ENCODE peak calls at places on chromosomes 13 and 19, in eight cellular contexts. T is ovary, H is RWPE1, S is choroid plexus epithelial cell, V is dorsolateral prefrontal cortex, L is Peyer's patch, Q is H9, G is progenitor cell of endocrine pancreas. X is an unnamed sample.

GRCh38 chr19:12871681-12872080 is 9.6 kb downstream of the DNASE2 start:
- DNase-seq in H (no peak), V (no peak), G (no peak), L (no peak), T (no peak), Q (no peak), S (no peak), X (no peak)

GRCh38 chr19:35757231-35757748 is 461 bp upstream of the HSPB6 start:
- DNase-seq in V (peak; percentile 48), L (peak; percentile 78), T (peak; percentile 95), G (no peak), H (no peak), Q (no peak), S (peak; percentile 99), X (no peak)

GRCh38 chr13:110312669-110313031 is 5.6 kb downstream of the COL4A2 start:
- DNase-seq in H (no peak), S (peak; percentile 92), Q (peak; percentile 17), T (peak; percentile 11), V (no peak), L (no peak), G (no peak), X (no peak)

GRCh38 chr13:83211301-83211700 is 671.0 kb downstream of the SLITRK1 start:
- DNase-seq in S (peak; percentile 74), Q (no peak), G (no peak), L (no peak), V (no peak), T (no peak), H (no peak), X (no peak)

GRCh38 chr19:23762548-23762883 is 3.8 kb upstream of the ZNF681 start:
- DNase-seq in G (no peak), H (no peak), T (no peak), V (no peak), L (no peak), Q (no peak), S (no peak), X (no peak)

GRCh38 chr13:48618937-48619336 is 34.8 kb upstream of the CYSLTR2 start:
- DNase-seq in Q (no peak), L (no peak), S (no peak), T (no peak), H (no peak), V (no peak), G (no peak), X (no peak)

GRCh38 chr19:18637644-18638630 is 1.1 kb downstream of the KLHL26 start:
- DNase-seq in S (no peak), V (no peak), Q (no peak), L (peak; percentile 63), G (no peak), T (no peak), H (peak; percentile 56), X (no peak)

GRCh38 chr19:30131722-30132291 is 189.8 kb downstream of the URI1 start:
- DNase-seq in S (no peak), V (no peak), T (no peak), L (no peak), Q (no peak), H (no peak), G (no peak), X (no peak)

GRCh38 chr13:114119196-114119595 is 13.2 kb downstream of the RASA3 start:
- DNase-seq in H (peak; percentile 70), S (peak; percentile 93), V (no peak), Q (peak; percentile 94), G (no peak), L (no peak), T (peak; percentile 54), X (no peak)

GRCh38 chr19:10907925-10908324 is 20.5 kb downstream of the YIPF2 start:
- DNase-seq in S (no peak), G (no peak), V (no peak), T (no peak), H (no peak), Q (peak; percentile 18), L (no peak), X (no peak)

GRCh38 chr19:18898081-18898532 is 2.1 kb upstream of the CERS1 start:
- DNase-seq in L (no peak), T (no peak), Q (no peak), V (no peak), H (no peak), G (no peak), S (no peak), X (no peak)

GRCh38 chr19:15195987-15196682 is 4.7 kb downstream of the NOTCH3 start:
- DNase-seq in Q (peak; percentile 95), S (no peak), T (peak; percentile 48), H (peak; percentile 89), G (peak; percentile 95), L (peak; percentile 83), V (no peak), X (no peak)

GRCh38 chr13:113291997-113292862 is 4.8 kb upstream of the LAMP1 start:
- DNase-seq in V (peak; percentile 36), S (peak; percentile 34), H (no peak), T (peak; percentile 32), Q (peak; percentile 32), G (no peak), L (no peak), X (no peak)

GRCh38 chr13:100721885-100722512 is 47.4 kb upstream of the TMTC4 start:
- DNase-seq in T (no peak), H (peak; percentile 53), S (peak; percentile 72), Q (peak; percentile 56), G (peak; percentile 27), L (peak; percentile 74), V (peak; percentile 52), X (no peak)

DNA sequence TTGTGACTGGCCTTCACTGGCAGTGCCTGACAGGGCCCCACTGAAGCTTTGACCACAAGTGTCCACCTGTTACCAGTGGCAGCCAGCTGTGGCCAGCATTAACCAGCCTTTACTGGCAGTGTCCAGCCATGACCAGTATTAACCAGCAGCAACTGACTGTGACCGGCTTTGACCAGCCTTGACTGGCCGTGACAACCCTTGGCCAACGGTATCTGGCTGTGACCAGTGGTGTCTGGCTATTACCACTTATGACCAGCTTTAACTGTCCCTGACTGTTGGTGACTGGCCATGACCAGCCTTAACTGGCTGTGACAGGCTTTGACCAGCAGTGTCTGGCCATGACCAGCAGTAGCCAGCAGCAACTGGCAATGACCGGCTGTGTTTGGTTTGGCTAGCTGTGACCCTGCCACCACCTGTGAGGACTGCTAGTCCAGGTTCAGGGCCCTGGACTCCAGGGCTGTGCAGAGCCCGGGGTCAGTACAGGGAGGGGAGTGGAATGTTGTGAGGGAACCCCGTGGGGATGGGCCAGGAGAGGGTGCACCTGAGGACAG is 32.2 kb downstream of the CKM start:
- DNase-seq in L (no peak), S (no peak), Q (no peak), T (no peak), H (no peak), G (no peak), V (no peak), X (no peak)
- TF ChIP-seq CTCF in L (no peak), S (no peak), Q (no peak), T (no peak), H (no peak), G (no peak), V (no peak), X (no peak)

GRCh38 chr19:40867701-40868100 is 14.3 kb downstream of the CYP2A7 start:
- DNase-seq in H (no peak), T (no peak), Q (no peak), S (no peak), V (no peak), L (no peak), G (no peak), X (no peak)

GRCh38 chr19:40858109-40858508 is 7.9 kb upstream of the CYP2A6 start:
- DNase-seq in T (no peak), L (no peak), Q (no peak), V (no peak), S (no peak), G (no peak), H (no peak), X (no peak)

GRCh38 chr19:40862785-40863184 is 12.5 kb upstream of the CYP2A6 start:
- DNase-seq in G (no peak), V (no peak), L (no peak), S (peak; percentile 14), T (no peak), Q (no peak), H (no peak), X (no peak)

DNA sequence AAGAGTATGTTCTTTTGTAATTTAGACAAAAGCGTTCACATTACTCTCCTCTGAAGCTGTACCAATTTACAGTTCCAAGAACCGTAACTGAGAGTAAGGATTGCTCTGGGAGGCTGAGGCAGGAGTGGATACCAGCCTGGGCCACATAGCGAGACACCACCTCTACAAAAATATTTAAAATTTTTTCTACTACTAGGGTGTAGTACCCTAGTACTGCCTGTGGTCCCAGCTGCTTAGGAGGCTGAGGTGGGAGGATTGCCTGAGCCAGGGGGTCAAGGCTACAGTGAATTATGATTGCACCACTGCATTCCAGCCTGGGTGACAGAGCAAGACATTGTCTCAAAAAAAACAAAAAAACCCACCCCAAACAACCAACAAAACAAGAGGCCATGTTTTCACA is 12.1 kb upstream of the CYP2A6 start:
- DNase-seq in V (no peak), L (no peak), T (no peak), G (no peak), H (no peak), Q (no peak), S (no peak), X (no peak)
- TF ChIP-seq CTCF in V (no peak), L (no peak), T (no peak), G (no peak), H (no peak), Q (no peak), S (no peak), X (no peak)

GRCh38 chr13:91187522-91187921 is 160.0 kb upstream of the MIR17HG start:
- DNase-seq in H (no peak), T (no peak), G (no peak), V (no peak), L (no peak), Q (no peak), S (no peak), X (no peak)

GRCh38 chr13:91184244-91184926 is 163.1 kb upstream of the MIR17HG start:
- DNase-seq in G (no peak), V (no peak), Q (no peak), S (peak; percentile 4), T (no peak), H (no peak), L (no peak), X (no peak)

GRCh38 chr13:91181892-91182291 is 165.6 kb upstream of the MIR17HG start:
- DNase-seq in H (no peak), L (no peak), Q (no peak), V (no peak), S (no peak), T (no peak), G (no peak), X (no peak)

DNA sequence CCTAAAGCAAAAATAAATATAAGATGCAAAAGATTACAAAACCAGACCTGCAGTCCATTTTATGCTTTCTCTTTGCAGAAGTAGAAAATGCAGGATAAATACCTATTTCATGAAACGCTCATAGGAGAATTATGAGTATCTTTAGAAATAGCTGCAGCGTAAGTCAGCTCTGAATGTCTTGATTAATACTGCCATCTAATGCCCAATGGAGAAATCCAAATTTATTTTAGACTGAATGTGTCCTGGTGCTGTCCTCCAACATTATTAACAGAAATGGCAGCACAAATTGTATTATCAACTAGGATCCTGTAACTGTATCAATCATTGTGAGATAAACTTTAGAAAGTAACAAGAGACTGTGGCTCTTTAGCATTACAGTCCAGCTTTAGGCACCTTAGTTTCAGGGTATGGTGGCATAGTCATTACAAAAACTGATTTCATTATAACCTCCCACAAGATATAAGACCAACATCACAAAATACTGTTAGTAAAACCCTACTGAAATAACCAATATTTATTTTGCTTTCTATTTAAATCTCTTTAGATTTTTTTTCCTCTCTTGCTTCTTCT is 162.1 kb upstream of the MIR17HG start:
- DNase-seq in Q (no peak), L (no peak), V (no peak), H (peak; percentile 8), S (peak; percentile 53), G (no peak), T (no peak), X (no peak)
- TF ChIP-seq CTCF in Q (peak; percentile 52), L (peak; percentile 28), V (peak; percentile 61), H (no peak), S (peak; percentile 27), G (peak; percentile 51), T (no peak), X (peak; percentile 35)

GRCh38 chr13:32415019-32415418 is 12.9 kb downstream of the N4BP2L1 start:
- DNase-seq in V (no peak), S (peak; percentile 47), T (no peak), Q (peak; percentile 65), G (no peak), L (no peak), H (no peak), X (no peak)
- TF ChIP-seq CTCF in V (peak; percentile 22), S (peak; percentile 84), T (no peak), Q (peak; percentile 83), G (peak; percentile 51), L (peak; percentile 20), H (peak; percentile 22), X (peak; percentile 74)